ENCODE peak calls at places on chromosomes 11 and 22, in nine cellular contexts. One of them, this sample, is unnamed.

GRCh38 chr22:40418366-40419201 is 48.2 kb downstream of the SGSM3 start:
- DNase-seq in A673: peak
- DNase-seq in brain microvascular endothelial cell: no peak
- DNase-seq in lower lobe of right lung: no peak
- DNase-seq in thoracic aorta: no peak
- DNase-seq in BE2C: peak
- DNase-seq in adrenal gland: no peak
- DNase-seq in fibroblast of lung: peak
- DNase-seq in transverse colon: peak
- DNase-seq in this sample: no peak

GRCh38 chr11:76616676-76617552 is 53.6 kb downstream of the LRRC32 start:
- DNase-seq in BE2C: no peak
- DNase-seq in lower lobe of right lung: no peak
- DNase-seq in thoracic aorta: no peak
- DNase-seq in brain microvascular endothelial cell: no peak
- DNase-seq in transverse colon: no peak
- DNase-seq in A673: no peak
- DNase-seq in adrenal gland: no peak
- DNase-seq in fibroblast of lung: no peak
- DNase-seq in this sample: no peak

GRCh38 chr11:74449369-74449931 is 17.9 kb downstream of the KCNE3 start:
- DNase-seq in thoracic aorta: no peak
- DNase-seq in BE2C: peak
- DNase-seq in transverse colon: peak
- DNase-seq in A673: peak
- DNase-seq in lower lobe of right lung: no peak
- DNase-seq in adrenal gland: peak
- DNase-seq in fibroblast of lung: peak
- DNase-seq in brain microvascular endothelial cell: peak
- DNase-seq in this sample: peak

GRCh38 chr22:34036936-34037335 is 116.7 kb upstream of the LARGE1 start:
- DNase-seq in fibroblast of lung: no peak
- DNase-seq in brain microvascular endothelial cell: no peak
- DNase-seq in thoracic aorta: no peak
- DNase-seq in A673: no peak
- DNase-seq in adrenal gland: no peak
- DNase-seq in lower lobe of right lung: no peak
- DNase-seq in transverse colon: no peak
- DNase-seq in BE2C: no peak
- DNase-seq in this sample: no peak

GRCh38 chr11:19987243-19987870 is 172.9 kb downstream of the DBX1 start:
- DNase-seq in fibroblast of lung: no peak
- DNase-seq in lower lobe of right lung: no peak
- DNase-seq in A673: no peak
- DNase-seq in thoracic aorta: no peak
- DNase-seq in transverse colon: no peak
- DNase-seq in BE2C: no peak
- DNase-seq in adrenal gland: no peak
- DNase-seq in brain microvascular endothelial cell: no peak
- DNase-seq in this sample: no peak

GRCh38 chr11:12706531-12707499 is 32.6 kb downstream of the TEAD1 start:
- DNase-seq in fibroblast of lung: peak
- DNase-seq in BE2C: peak
- DNase-seq in brain microvascular endothelial cell: no peak
- DNase-seq in thoracic aorta: no peak
- DNase-seq in lower lobe of right lung: no peak
- DNase-seq in A673: no peak
- DNase-seq in transverse colon: peak
- DNase-seq in adrenal gland: peak
- DNase-seq in this sample: no peak

GRCh38 chr11:130872961-130873360 is 43.3 kb downstream of the SNX19 start:
- DNase-seq in thoracic aorta: no peak
- DNase-seq in transverse colon: no peak
- DNase-seq in adrenal gland: peak
- DNase-seq in lower lobe of right lung: no peak
- DNase-seq in BE2C: no peak
- DNase-seq in brain microvascular endothelial cell: peak
- DNase-seq in fibroblast of lung: peak
- DNase-seq in A673: no peak
- DNase-seq in this sample: peak

GRCh38 chr11:66045177-66045639 is 3.8 kb downstream of the GAL3ST3 start:
- DNase-seq in BE2C: peak
- DNase-seq in transverse colon: peak
- DNase-seq in lower lobe of right lung: peak
- DNase-seq in brain microvascular endothelial cell: peak
- DNase-seq in thoracic aorta: no peak
- DNase-seq in adrenal gland: peak
- DNase-seq in A673: peak
- DNase-seq in fibroblast of lung: peak
- DNase-seq in this sample: no peak

GRCh38 chr11:70524096-70524922 is 126.0 kb downstream of the CTTN start:
- DNase-seq in adrenal gland: no peak
- DNase-seq in fibroblast of lung: no peak
- DNase-seq in brain microvascular endothelial cell: peak
- DNase-seq in transverse colon: no peak
- DNase-seq in lower lobe of right lung: no peak
- DNase-seq in BE2C: peak
- DNase-seq in A673: no peak
- DNase-seq in thoracic aorta: no peak
- DNase-seq in this sample: no peak

GRCh38 chr11:30758946-30759501 is 172.9 kb upstream of the MPPED2 start:
- DNase-seq in BE2C: no peak
- DNase-seq in brain microvascular endothelial cell: no peak
- DNase-seq in transverse colon: no peak
- DNase-seq in adrenal gland: no peak
- DNase-seq in A673: no peak
- DNase-seq in thoracic aorta: no peak
- DNase-seq in lower lobe of right lung: no peak
- DNase-seq in fibroblast of lung: peak
- DNase-seq in this sample: no peak

GRCh38 chr11:68843703-68844312 is 2.1 kb upstream of the CPT1A start:
- DNase-seq in transverse colon: peak
- DNase-seq in thoracic aorta: no peak
- DNase-seq in BE2C: no peak
- DNase-seq in lower lobe of right lung: peak
- DNase-seq in adrenal gland: peak
- DNase-seq in brain microvascular endothelial cell: no peak
- DNase-seq in A673: no peak
- DNase-seq in fibroblast of lung: peak
- DNase-seq in this sample: no peak

GRCh38 chr11:68842427-68843051 is 823 bp upstream of the CPT1A start:
- DNase-seq in fibroblast of lung: no peak
- DNase-seq in transverse colon: no peak
- DNase-seq in A673: no peak
- DNase-seq in adrenal gland: no peak
- DNase-seq in brain microvascular endothelial cell: no peak
- DNase-seq in lower lobe of right lung: no peak
- DNase-seq in thoracic aorta: no peak
- DNase-seq in BE2C: no peak
- DNase-seq in this sample: no peak

GRCh38 chr11:68844376-68844775 is 2.7 kb upstream of the CPT1A start:
- DNase-seq in fibroblast of lung: no peak
- DNase-seq in brain microvascular endothelial cell: no peak
- DNase-seq in thoracic aorta: no peak
- DNase-seq in transverse colon: no peak
- DNase-seq in A673: no peak
- DNase-seq in adrenal gland: no peak
- DNase-seq in lower lobe of right lung: no peak
- DNase-seq in BE2C: no peak
- DNase-seq in this sample: no peak

GRCh38 chr11:68841718-68842426 is at the start of gene CPT1A:
- DNase-seq in A673: peak
- DNase-seq in thoracic aorta: no peak
- DNase-seq in fibroblast of lung: peak
- DNase-seq in lower lobe of right lung: peak
- DNase-seq in brain microvascular endothelial cell: no peak
- DNase-seq in adrenal gland: peak
- DNase-seq in BE2C: peak
- DNase-seq in transverse colon: peak
- DNase-seq in this sample: no peak

GRCh38 chr11:68843052-68843561 is 1.4 kb upstream of the CPT1A start:
- DNase-seq in A673: peak
- DNase-seq in transverse colon: peak
- DNase-seq in BE2C: no peak
- DNase-seq in adrenal gland: peak
- DNase-seq in brain microvascular endothelial cell: no peak
- DNase-seq in thoracic aorta: no peak
- DNase-seq in fibroblast of lung: peak
- DNase-seq in lower lobe of right lung: no peak
- DNase-seq in this sample: no peak
- H3K4me3 ChIP-seq in A673: peak
- H3K4me3 ChIP-seq in transverse colon: peak
- H3K4me3 ChIP-seq in BE2C: no peak
- H3K4me3 ChIP-seq in adrenal gland: peak
- H3K4me3 ChIP-seq in brain microvascular endothelial cell: peak
- H3K4me3 ChIP-seq in thoracic aorta: peak
- H3K4me3 ChIP-seq in fibroblast of lung: peak
- H3K4me3 ChIP-seq in lower lobe of right lung: peak
- H3K4me3 ChIP-seq in this sample: peak

GRCh38 chr11:101264303-101264702 is 134.7 kb upstream of the PGR start:
- DNase-seq in transverse colon: no peak
- DNase-seq in fibroblast of lung: no peak
- DNase-seq in A673: no peak
- DNase-seq in lower lobe of right lung: no peak
- DNase-seq in BE2C: no peak
- DNase-seq in brain microvascular endothelial cell: no peak
- DNase-seq in adrenal gland: no peak
- DNase-seq in thoracic aorta: no peak
- DNase-seq in this sample: no peak
- TF ChIP-seq CTCF in transverse colon: no peak
- TF ChIP-seq CTCF in fibroblast of lung: no peak
- TF ChIP-seq CTCF in A673: no peak
- TF ChIP-seq CTCF in lower lobe of right lung: no peak
- TF ChIP-seq CTCF in BE2C: no peak
- TF ChIP-seq CTCF in brain microvascular endothelial cell: no peak
- TF ChIP-seq CTCF in adrenal gland: no peak
- TF ChIP-seq CTCF in thoracic aorta: no peak
- TF ChIP-seq CTCF in this sample: no peak

GRCh38 chr11:134278356-134278755 is 2.2 kb downstream of the GLB1L3 start:
- DNase-seq in transverse colon: no peak
- DNase-seq in lower lobe of right lung: no peak
- DNase-seq in adrenal gland: no peak
- DNase-seq in BE2C: no peak
- DNase-seq in brain microvascular endothelial cell: no peak
- DNase-seq in fibroblast of lung: no peak
- DNase-seq in thoracic aorta: no peak
- DNase-seq in A673: no peak
- DNase-seq in this sample: no peak

GRCh38 chr11:134275534-134276395 is at the start of gene GLB1L3:
- DNase-seq in brain microvascular endothelial cell: no peak
- DNase-seq in fibroblast of lung: peak
- DNase-seq in A673: peak
- DNase-seq in transverse colon: peak
- DNase-seq in lower lobe of right lung: no peak
- DNase-seq in adrenal gland: peak
- DNase-seq in BE2C: peak
- DNase-seq in thoracic aorta: no peak
- DNase-seq in this sample: no peak

GRCh38 chr11:134275188-134275533 is 1.0 kb upstream of the GLB1L3 start:
- DNase-seq in thoracic aorta: no peak
- DNase-seq in fibroblast of lung: no peak
- DNase-seq in brain microvascular endothelial cell: no peak
- DNase-seq in BE2C: no peak
- DNase-seq in transverse colon: no peak
- DNase-seq in lower lobe of right lung: no peak
- DNase-seq in A673: no peak
- DNase-seq in adrenal gland: no peak
- DNase-seq in this sample: no peak

GRCh38 chr11:134276396-134277175 is 407 bp downstream of the GLB1L3 start:
- DNase-seq in BE2C: no peak
- DNase-seq in transverse colon: no peak
- DNase-seq in adrenal gland: no peak
- DNase-seq in A673: no peak
- DNase-seq in lower lobe of right lung: no peak
- DNase-seq in thoracic aorta: no peak
- DNase-seq in fibroblast of lung: no peak
- DNase-seq in brain microvascular endothelial cell: no peak
- DNase-seq in this sample: no peak

DNA sequence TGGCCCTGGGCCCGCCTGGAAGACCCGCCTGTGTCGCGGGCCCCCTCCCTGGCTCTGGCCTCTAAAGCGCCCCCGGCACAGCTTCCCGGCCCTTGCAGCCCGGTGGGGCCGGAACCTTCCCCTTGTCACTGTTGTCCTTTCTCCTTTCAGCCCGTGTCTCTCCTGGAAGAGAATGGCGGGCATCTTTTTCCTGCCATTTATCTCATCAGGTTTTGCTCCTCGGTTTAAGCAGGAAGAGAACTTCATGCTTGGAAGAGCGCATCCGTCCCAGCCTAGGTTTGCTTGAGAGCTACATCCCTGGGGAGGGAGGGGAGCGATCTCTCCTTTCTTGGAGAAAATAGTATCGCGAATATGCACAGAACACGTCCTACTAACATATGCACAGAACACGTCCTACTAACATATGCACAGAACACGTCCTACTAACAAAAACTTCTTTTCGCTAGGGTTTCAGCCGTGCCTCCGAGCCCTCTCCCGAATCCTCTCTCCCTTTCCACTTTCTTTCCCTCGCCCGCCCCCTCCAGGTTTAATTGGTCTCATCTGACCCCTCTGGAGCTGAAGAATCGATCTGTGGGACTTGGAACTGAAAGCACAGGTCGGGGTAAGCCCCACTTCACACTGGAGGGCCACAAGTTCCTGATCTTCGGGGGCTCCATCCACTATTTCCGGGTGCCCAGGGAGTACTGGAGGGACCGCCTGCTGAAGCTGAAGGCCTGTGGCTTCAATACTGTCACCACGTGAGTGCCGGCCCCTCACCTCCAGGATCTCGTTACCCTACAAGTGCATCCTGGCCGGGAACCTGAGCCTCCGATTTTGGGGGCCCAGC is 1.2 kb downstream of the GLB1L3 start:
- DNase-seq in BE2C: no peak
- DNase-seq in adrenal gland: no peak
- DNase-seq in fibroblast of lung: no peak
- DNase-seq in lower lobe of right lung: no peak
- DNase-seq in brain microvascular endothelial cell: no peak
- DNase-seq in transverse colon: no peak
- DNase-seq in thoracic aorta: no peak
- DNase-seq in A673: no peak
- DNase-seq in this sample: no peak
- H3K4me3 ChIP-seq in BE2C: no peak
- H3K4me3 ChIP-seq in adrenal gland: no peak
- H3K4me3 ChIP-seq in fibroblast of lung: no peak
- H3K4me3 ChIP-seq in lower lobe of right lung: peak
- H3K4me3 ChIP-seq in brain microvascular endothelial cell: no peak
- H3K4me3 ChIP-seq in transverse colon: no peak
- H3K4me3 ChIP-seq in thoracic aorta: peak
- H3K4me3 ChIP-seq in A673: no peak
- H3K4me3 ChIP-seq in this sample: no peak

DNA sequence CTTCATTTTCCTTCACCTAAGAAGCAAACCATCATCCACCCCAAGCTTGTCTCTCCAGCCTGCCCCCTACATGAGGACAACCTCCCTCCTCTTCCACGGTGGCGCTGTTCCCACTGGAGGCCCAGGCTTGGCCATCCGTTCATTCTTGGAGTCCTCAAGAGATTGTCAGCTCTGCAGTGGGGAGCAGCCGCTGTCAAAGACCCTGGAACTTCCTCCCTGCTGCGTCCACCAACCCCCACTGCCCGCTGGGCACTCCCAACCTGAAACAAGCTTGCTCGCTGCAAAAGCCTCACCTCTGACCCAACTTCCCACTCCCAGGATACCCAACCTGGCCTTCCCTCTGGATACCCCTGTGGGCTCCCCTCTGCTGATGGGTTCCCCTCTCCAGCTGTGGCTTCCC is 10.4 kb upstream of the CD81 start:
- DNase-seq in brain microvascular endothelial cell: no peak
- DNase-seq in adrenal gland: no peak
- DNase-seq in transverse colon: no peak
- DNase-seq in thoracic aorta: no peak
- DNase-seq in lower lobe of right lung: no peak
- DNase-seq in BE2C: no peak
- DNase-seq in A673: no peak
- DNase-seq in fibroblast of lung: no peak
- DNase-seq in this sample: no peak
- TF ChIP-seq CTCF in brain microvascular endothelial cell: peak
- TF ChIP-seq CTCF in adrenal gland: no peak
- TF ChIP-seq CTCF in transverse colon: no peak
- TF ChIP-seq CTCF in thoracic aorta: no peak
- TF ChIP-seq CTCF in lower lobe of right lung: no peak
- TF ChIP-seq CTCF in BE2C: no peak
- TF ChIP-seq CTCF in A673: no peak
- TF ChIP-seq CTCF in fibroblast of lung: no peak
- TF ChIP-seq CTCF in this sample: no peak

This sample was measured in AG09309.